ENCODE peak calls at places on chromosomes 16 and 17, in ten cellular contexts. D is SK-N-SH; P is activated CD8-positive, alpha-beta T cell treated with anti-CD3 and anti-CD28 coated beads for 36 hours; M is transverse colon; E is lower lobe of right lung; I is foreskin fibroblast; S is gastrocnemius medialis; G is K562; F is choroid plexus epithelial cell; L is A549. K is an unnamed sample.

GRCh38 chr16:80006175-80006895 is 405.8 kb upstream of the MAF start:
- DNase-seq in M (peak; percentile 12), S (no peak), D (no peak), P (no peak), I (no peak), G (no peak), E (no peak), L (peak; percentile 16), F (peak; percentile 58), K (no peak)

GRCh38 chr17:63780507-63780906 is 6.5 kb downstream of the DDX42 start:
- DNase-seq in M (no peak), P (no peak), E (no peak), G (no peak), L (no peak), I (no peak), S (peak; percentile 58), F (peak; percentile 48), D (no peak), K (no peak)

GRCh38 chr16:22152316-22152715 is 10.0 kb upstream of the SDR42E2 start:
- DNase-seq in L (no peak), P (no peak), I (no peak), D (no peak), M (no peak), S (no peak), F (no peak), G (no peak), E (no peak), K (no peak)

GRCh38 chr17:28725166-28725659 is 820 bp downstream of the TLCD1 start:
- DNase-seq in M (no peak), G (no peak), L (peak; percentile 74), S (no peak), F (peak; percentile 58), I (peak; percentile 66), E (no peak), D (no peak), P (peak; percentile 56), K (no peak)

GRCh38 chr16:10827691-10828341 is 9.2 kb upstream of the TVP23A start:
- DNase-seq in G (no peak), F (peak; percentile 56), E (peak; percentile 73), D (no peak), M (peak; percentile 55), L (no peak), I (peak; percentile 82), S (peak; percentile 55), P (no peak), K (no peak)

GRCh38 chr17:29158515-29159275 is 21.5 kb downstream of the MYO18A start:
- DNase-seq in G (peak; percentile 9), M (no peak), E (no peak), S (no peak), P (no peak), L (no peak), D (no peak), F (peak; percentile 89), I (no peak), K (no peak)

GRCh38 chr16:11232852-11233726 is 22.9 kb downstream of the SOCS1 start:
- DNase-seq in G (peak; percentile 77), I (no peak), P (peak; percentile 97), D (no peak), L (no peak), F (no peak), E (peak; percentile 80), M (peak; percentile 73), S (no peak), K (no peak)

GRCh38 chr16:21611178-21611545 is 11.8 kb downstream of the METTL9 start:
- DNase-seq in F (peak; percentile 54), E (no peak), I (peak; percentile 56), P (no peak), D (no peak), G (no peak), S (no peak), M (no peak), L (no peak), K (no peak)

GRCh38 chr17:77914440-77915254 is 43.9 kb upstream of the TNRC6C start:
- DNase-seq in G (no peak), F (peak; percentile 62), I (no peak), M (no peak), P (no peak), S (no peak), D (no peak), E (no peak), L (peak; percentile 40), K (no peak)

GRCh38 chr17:72920513-72920912 is 172.0 kb downstream of the SLC39A11 start:
- DNase-seq in E (no peak), S (no peak), I (no peak), D (no peak), M (no peak), P (no peak), F (no peak), G (no peak), L (no peak), K (no peak)

GRCh38 chr17:37770631-37771518 is 26.0 kb upstream of the HNF1B start:
- DNase-seq in E (peak; percentile 75), P (peak; percentile 66), G (peak; percentile 50), S (no peak), L (peak; percentile 79), M (peak; percentile 83), D (peak; percentile 45), F (peak; percentile 77), I (peak; percentile 36), K (no peak)

DNA sequence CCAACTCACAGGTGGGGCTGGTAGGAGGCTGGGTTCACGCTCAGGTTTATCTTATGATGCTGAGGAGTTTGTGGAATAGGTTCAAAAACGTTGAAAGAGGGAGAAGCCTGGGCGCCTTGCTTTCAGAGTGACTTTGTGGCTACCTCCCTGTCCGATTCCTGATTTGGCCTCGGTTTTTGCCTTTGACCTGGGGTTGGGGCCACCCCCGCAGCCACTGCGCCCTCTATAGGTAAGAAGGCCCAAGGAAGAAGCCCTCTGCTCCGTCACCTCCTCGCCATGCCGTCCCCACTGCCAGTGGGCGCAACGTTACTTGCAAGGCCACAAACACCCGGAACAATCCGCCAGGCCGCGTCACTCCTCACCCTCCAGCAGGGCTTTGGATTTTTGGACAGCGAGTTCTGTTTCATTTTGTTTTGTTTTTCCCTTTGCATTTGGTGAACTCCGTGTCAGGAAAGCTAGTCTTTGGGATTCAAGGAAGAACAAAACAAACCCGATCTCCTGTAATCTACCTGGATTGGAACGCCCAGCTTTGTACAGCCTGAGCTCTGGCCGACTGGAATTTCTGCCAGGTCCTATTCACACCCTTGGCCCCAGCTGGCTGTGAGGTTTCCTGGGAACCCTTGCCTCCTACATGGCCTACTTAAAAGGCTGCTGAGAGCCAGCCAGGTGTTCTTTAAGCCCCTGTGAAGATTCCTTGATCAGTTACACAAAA is 60.7 kb downstream of the TBC1D16 start:
- DNase-seq in D (peak; percentile 35), I (no peak), S (no peak), L (no peak), M (no peak), E (peak; percentile 27), F (no peak), G (peak; percentile 77), P (no peak), K (peak; percentile 88)
- TF ChIP-seq CTCF in D (peak; percentile 33), I (no peak), S (no peak), L (peak; percentile 54), M (no peak), E (no peak), F (peak; percentile 41), G (peak; percentile 81), P (peak; percentile 26), K (peak; percentile 30)

DNA sequence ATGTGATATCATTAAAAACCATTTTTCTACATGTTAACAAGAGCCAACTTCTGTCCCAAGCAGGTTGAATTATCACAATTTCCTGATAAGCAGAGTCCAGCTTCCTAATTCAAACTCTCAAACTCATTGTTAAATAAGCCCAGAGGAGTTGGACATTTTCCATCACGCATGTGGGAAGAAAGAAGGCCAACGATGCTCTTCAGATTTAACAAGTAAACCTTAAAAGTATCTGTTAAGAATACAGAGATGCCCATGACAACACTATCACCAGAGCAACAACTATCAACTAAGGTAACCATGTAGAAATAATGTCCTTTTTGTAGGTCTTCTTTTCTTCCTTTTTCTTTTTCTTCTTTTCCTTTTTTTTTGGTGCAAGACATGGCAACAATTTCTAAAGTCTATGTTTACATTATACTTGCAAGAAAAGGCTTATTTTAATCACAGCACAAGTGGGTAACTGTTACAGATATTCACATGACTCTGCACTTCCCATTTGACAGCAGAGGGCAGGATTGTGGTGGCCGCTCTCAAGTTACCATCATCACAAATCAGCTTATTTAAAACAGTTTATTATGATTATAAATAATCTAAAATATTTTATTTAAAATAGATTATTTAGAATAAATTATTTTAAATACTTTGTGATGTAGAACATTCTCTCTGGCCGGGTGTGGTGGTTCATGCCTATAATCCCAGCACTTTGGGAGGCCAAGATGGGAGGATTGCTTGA is 35.7 kb upstream of the DHRS7B start:
- DNase-seq in D (no peak), P (no peak), E (no peak), L (no peak), G (no peak), M (no peak), F (peak; percentile 42), S (no peak), I (no peak), K (no peak)
- TF ChIP-seq CTCF in D (no peak), P (no peak), E (no peak), L (no peak), G (no peak), M (no peak), F (peak; percentile 28), S (no peak), I (no peak), K (peak; percentile 47)

DNA sequence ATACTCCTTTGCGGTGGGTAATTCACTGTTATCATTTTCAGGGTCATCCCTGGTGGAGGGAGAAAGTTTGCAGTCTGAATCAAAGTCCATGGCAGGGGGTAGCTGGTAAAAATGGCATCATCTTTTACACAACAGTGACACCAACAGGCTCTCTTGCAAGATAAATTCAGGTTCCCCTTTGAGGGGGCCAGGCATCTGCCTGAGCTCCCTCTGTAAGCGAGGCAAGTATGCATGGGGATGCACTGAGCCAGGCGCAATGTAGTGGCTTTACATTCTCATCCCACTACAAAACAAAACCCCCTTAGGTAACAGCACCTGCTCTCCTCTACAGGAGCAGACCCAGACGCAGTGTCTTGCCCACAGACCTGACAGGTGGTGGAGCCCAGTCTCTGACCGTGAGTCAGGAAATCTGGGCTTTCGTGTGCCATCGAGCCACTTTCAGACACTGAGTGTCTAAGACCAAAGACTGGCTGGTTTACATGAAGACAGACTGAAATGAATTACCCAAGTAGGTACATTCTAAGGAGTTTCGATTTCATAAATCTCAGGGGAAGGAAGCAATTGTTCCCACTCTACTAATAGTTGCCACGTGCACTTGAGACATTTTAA is 17.7 kb downstream of the LITAFD start:
- DNase-seq in L (no peak), E (peak; percentile 8), G (no peak), D (no peak), I (no peak), F (no peak), S (no peak), M (no peak), P (no peak), K (peak; percentile 41)
- TF ChIP-seq CTCF in L (no peak), E (no peak), G (no peak), D (no peak), I (no peak), F (no peak), S (no peak), M (no peak), P (no peak), K (no peak)

DNA sequence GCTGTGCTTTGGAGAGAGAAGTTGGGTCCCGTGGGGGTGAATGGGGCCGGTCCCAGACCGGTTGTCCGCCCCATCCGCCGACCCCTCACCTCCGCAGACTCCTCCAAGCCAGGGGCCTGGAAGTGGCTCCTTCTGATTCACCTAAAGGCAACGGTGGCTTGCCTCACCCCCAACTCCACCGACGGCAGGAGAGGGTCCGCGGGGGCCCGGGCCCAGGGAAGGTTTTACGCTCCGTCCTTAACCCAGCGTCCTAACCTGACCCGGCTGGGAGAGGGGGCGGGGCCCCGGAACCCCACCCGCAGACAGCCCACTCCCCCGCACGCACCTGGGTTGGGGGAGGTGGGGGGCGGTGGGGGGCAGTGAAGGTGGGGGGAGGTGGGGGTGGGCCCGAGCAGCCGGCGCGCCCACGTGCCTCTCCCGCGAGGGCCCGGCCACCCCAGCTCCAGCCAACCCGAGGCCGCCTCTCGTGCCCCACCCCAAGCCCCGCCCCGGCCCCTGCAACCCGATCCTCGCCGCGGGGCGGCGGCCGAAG is 12.7 kb upstream of the CD300A start:
- DNase-seq in P (no peak), G (peak; percentile 99), E (no peak), S (peak; percentile 87), M (no peak), F (peak; percentile 70), D (peak; percentile 99), L (peak; percentile 98), I (no peak), K (no peak)
- TF ChIP-seq CTCF in P (no peak), G (no peak), E (no peak), S (no peak), M (no peak), F (no peak), D (no peak), L (peak; percentile 10), I (no peak), K (no peak)